ENCODE peak calls at places on chromosomes 13 and 19, in four cellular contexts. N is CD8-positive, alpha-beta T cell; I is fibroblast of pulmonary artery; L is activated B cell treated with CpG ODN at 0.5 μM for 24 hours. O is an unnamed sample.
A peak's percentile ranks its signal among the peaks of the same experiment; 100 is the strongest.

GRCh38 chr13:50244913-50245574 is 229.8 kb downstream of the KCNRG start:
- DNase-seq in L (no peak), I (peak; percentile 60), N (no peak), O (no peak)

GRCh38 chr19:42252365-42253244 is 2.3 kb downstream of the ERF start:
- DNase-seq in N (no peak), I (peak; percentile 50), L (no peak), O (no peak)

GRCh38 chr13:30576528-30576927 is 41.2 kb upstream of the USPL1 start:
- DNase-seq in N (peak; percentile 61), I (peak; percentile 55), L (no peak), O (no peak)

GRCh38 chr13:32134991-32135390 is 103.4 kb downstream of the FRY start:
- DNase-seq in L (no peak), I (no peak), N (no peak), O (no peak)

GRCh38 chr13:45769072-45769471 is 67.0 kb downstream of the CBY2 start:
- DNase-seq in N (no peak), L (no peak), I (no peak), O (no peak)

GRCh38 chr19:2051771-2052704 is 994 bp upstream of the MKNK2 start:
- DNase-seq in I (no peak), L (peak; percentile 77), N (peak; percentile 55), O (no peak)

GRCh38 chr19:11578342-11579142 is 1.1 kb upstream of the ACP5 start:
- DNase-seq in N (peak; percentile 28), L (no peak), I (no peak), O (no peak)

GRCh38 chr19:2087621-2088100 is 8.5 kb downstream of the MOB3A start:
- DNase-seq in I (no peak), L (peak; percentile 73), N (no peak), O (no peak)

GRCh38 chr19:5081441-5082161 is 112.7 kb downstream of the KDM4B start:
- DNase-seq in I (no peak), L (no peak), N (no peak), O (no peak)

GRCh38 chr19:46724468-46724867 is 7.6 kb upstream of the PRKD2 start:
- DNase-seq in N (no peak), L (no peak), I (no peak), O (no peak)

GRCh38 chr19:1105217-1105872 is 1.6 kb downstream of the GPX4 start:
- DNase-seq in L (no peak), N (no peak), I (no peak), O (no peak)

GRCh38 chr19:907183-907853 is 5.7 kb downstream of the R3HDM4 start:
- DNase-seq in L (peak; percentile 70), I (no peak), N (peak; percentile 59), O (no peak)

GRCh38 chr13:40031031-40031430 is 375.6 kb downstream of the COG6 start:
- DNase-seq in L (no peak), I (peak; percentile 76), N (no peak), O (no peak)

GRCh38 chr13:112968380-112968909 is 569 bp upstream of the MCF2L start:
- DNase-seq in I (no peak), L (no peak), N (peak; percentile 48), O (peak; percentile 49)

GRCh38 chr19:46126086-46126485 is 1.6 kb upstream of the IGFL3 start:
- DNase-seq in N (no peak), I (no peak), L (no peak), O (no peak)

GRCh38 chr19:33242129-33242528 is 16.5 kb upstream of the SLC7A10 start:
- DNase-seq in I (no peak), L (no peak), N (no peak), O (no peak)

DNA sequence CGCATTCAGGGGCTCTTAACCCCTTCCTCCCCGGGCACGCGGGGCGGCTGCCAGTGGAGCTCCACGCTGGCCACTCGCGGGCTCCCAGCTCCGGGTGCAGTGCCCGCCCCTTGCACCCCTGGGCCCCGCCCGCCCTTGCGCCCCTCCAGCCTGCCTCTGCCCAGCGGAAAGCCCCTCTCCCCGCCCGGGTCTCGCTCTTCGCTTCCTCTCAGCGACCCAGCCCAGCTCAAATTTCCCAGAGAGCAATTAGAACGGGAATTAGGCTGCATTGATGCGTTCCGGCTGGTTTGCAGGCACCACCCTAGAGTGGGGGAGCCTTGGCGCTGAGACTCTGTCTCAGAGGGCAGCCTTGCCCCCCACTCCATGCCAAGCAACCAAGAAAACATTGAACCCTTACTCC is 1.8 kb upstream of the GSX1 start:
- DNase-seq in N (no peak), I (no peak), L (no peak), O (no peak)
- TF ChIP-seq CTCF in N (no peak), I (no peak), L (no peak), O (no peak)

GRCh38 chr19:34661357-34661756 is 15.6 kb downstream of the SCGB2B2 start:
- DNase-seq in L (no peak), I (no peak), N (no peak), O (no peak)

GRCh38 chr19:34666200-34666957 is 10.6 kb downstream of the SCGB2B2 start:
- DNase-seq in N (no peak), I (no peak), L (no peak), O (no peak)

GRCh38 chr19:34664870-34665269 is 12.1 kb downstream of the SCGB2B2 start:
- DNase-seq in I (no peak), N (no peak), L (no peak), O (no peak)

GRCh38 chr19:34664168-34664567 is 12.8 kb downstream of the SCGB2B2 start:
- DNase-seq in L (no peak), I (no peak), N (no peak), O (no peak)

DNA sequence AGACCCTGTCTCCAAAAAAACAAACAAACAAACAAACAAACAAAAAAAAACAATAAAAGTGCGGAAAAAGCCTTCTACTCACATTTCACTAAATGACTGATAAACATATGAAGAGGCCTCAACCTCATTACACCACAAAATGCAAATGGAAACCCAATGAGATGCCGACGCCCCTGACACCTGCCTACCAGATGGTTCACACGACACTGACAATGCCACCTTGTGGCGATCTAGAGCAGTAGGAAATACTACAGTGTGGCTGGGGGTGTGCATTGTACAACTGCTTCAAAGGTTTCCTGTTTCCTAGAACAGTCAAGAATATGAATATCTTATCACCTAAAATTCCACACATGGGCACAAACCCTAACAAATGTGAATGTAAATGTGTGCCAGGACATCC is 14.0 kb downstream of the SCGB2B2 start:
- DNase-seq in N (peak; percentile 23), I (peak; percentile 6), L (no peak), O (no peak)
- TF ChIP-seq CTCF in N (peak; percentile 67), I (peak; percentile 41), L (no peak), O (peak; percentile 37)

DNA sequence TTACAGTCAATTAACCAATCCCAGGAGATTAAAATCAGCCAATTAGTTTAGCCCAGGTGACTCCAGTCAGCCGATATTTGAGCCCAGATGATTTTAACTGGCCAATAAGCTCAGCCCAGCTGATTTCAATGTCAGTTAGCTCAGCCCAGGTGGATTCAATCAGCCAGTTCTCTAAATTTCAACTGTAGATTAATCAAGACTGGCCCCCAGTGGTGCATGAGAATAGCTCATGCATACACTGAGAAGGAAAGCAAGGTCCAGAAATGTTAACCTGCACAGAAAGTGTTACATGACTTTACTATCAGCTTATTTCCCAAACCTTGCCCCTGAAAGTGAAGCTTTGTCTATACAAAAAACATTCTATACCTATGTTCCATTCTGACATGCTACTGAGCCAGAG is 55.4 kb upstream of the ZNF724 start:
- DNase-seq in N (no peak), I (no peak), L (no peak), O (no peak)
- TF ChIP-seq CTCF in N (no peak), I (no peak), L (no peak), O (no peak)

DNA sequence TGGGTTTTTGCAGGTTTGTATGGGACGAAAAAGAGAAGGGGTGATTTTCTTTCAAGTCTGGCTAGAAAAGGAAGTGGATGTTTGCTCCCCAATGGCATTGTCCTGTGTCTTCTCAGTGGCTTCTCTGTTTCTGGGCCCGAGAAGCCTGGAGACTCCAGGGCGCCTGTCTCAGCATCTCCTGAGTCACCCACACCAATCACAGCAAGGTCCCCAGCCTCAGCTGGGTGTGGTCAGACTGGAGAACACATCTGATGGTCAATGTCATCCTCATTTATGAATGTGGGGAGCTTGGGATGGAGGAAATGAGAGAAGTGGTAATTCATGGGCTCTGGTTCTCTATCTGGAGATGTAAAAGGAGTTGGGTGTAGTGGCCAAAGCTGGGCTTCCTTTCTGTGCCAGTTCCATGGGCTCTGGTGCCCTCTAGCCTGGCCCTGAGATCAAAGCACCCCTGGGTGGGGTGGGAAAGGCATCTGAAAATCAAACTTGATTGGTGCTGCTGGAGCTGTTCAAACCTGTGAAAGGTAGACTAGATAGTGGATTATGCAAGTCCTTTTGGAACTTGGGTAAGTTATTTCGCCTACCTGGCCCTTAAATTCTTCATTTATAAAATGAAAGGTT is 13.4 kb downstream of the RASL11A start:
- DNase-seq in I (peak; percentile 49), N (no peak), L (no peak), O (no peak)
- TF ChIP-seq CTCF in I (peak; percentile 44), N (no peak), L (no peak), O (no peak)